ENCODE peak calls at places on chromosomes 13 and 19, in four cellular contexts. U is tibial nerve; B is H9; C is CD8-positive, alpha-beta T cell. A is an unnamed sample. For H3K4me1, the result is how much of the 10 kb centered on the place peaks cover.

GRCh38 chr13:112879283-112879833 is 89.7 kb upstream of the MCF2L start:
- DNase-seq in U (no peak), C (no peak), B (no peak), A (peak)

GRCh38 chr13:98890186-98890585 is 87.7 kb downstream of the DOCK9 start:
- DNase-seq in U (peak), C (no peak), B (no peak), A (peak)

GRCh38 chr13:107111248-107111647 is 543.3 kb upstream of the ARGLU1 start:
- DNase-seq in C (no peak), U (no peak), B (no peak), A (no peak)

GRCh38 chr13:50451609-50452008 is 391.9 kb downstream of the DLEU7 start:
- DNase-seq in B (no peak), C (no peak), U (no peak), A (no peak)

GRCh38 chr19:15197275-15198005 is 3.4 kb downstream of the NOTCH3 start:
- DNase-seq in U (no peak), C (no peak), B (no peak), A (peak)

GRCh38 chr13:77523834-77524728 is 11.4 kb upstream of the SCEL start:
- DNase-seq in B (no peak), U (no peak), C (no peak), A (no peak)

GRCh38 chr19:20423381-20424207 is 142.0 kb downstream of the ZNF737 start:
- DNase-seq in C (peak), B (peak), U (peak), A (peak)

GRCh38 chr19:1123381-1123780 is 19.6 kb downstream of the GPX4 start:
- DNase-seq in U (no peak), B (no peak), C (no peak), A (no peak)

GRCh38 chr13:106100261-106100919 is 435.1 kb downstream of the EFNB2 start:
- DNase-seq in C (no peak), B (peak), U (no peak), A (no peak)

GRCh38 chr19:11894851-11895250 is 7.3 kb downstream of the ZNF69 start:
- DNase-seq in C (no peak), B (no peak), U (no peak), A (no peak)

GRCh38 chr13:76516013-76516412 is 370.2 kb downstream of the KCTD12 start:
- DNase-seq in C (no peak), U (no peak), B (no peak), A (peak)

GRCh38 chr19:13207237-13208130 is 57.3 kb downstream of the IER2 start:
- DNase-seq in B (peak), C (no peak), U (no peak), A (no peak)

GRCh38 chr13:95800455-95800854 is 123.5 kb downstream of the DNAJC3 start:
- DNase-seq in C (no peak), B (no peak), U (no peak), A (peak)

GRCh38 chr13:51626749-51627148 is 42.5 kb downstream of the WDFY2 start:
- DNase-seq in B (no peak), U (no peak), C (no peak), A (no peak)

GRCh38 chr19:18580311-18580710 is 8.3 kb upstream of the REX1BD start:
- DNase-seq in B (no peak), U (no peak), C (no peak), A (no peak)

GRCh38 chr13:28744091-28744536 is 25.3 kb upstream of the SLC46A3 start:
- DNase-seq in C (no peak), U (peak), B (peak), A (peak)

GRCh38 chr13:113669231-113669870 is 2.3 kb downstream of the GRK1 start:
- DNase-seq in C (no peak), U (no peak), B (no peak), A (no peak)

GRCh38 chr13:80336335-80336734 is 4.6 kb downstream of the SPRY2 start:
- DNase-seq in U (no peak), B (no peak), C (no peak), A (peak)

GRCh38 chr19:14536926-14537692 is 7.7 kb downstream of the TECR start:
- DNase-seq in B (peak), U (no peak), C (peak), A (peak)

GRCh38 chr13:52850396-52851152 is 2.1 kb upstream of the PCDH8 start:
- DNase-seq in U (peak), C (no peak), B (peak), A (peak)
- TF ChIP-seq CTCF in U (no peak), C (no peak), B (peak), A (no peak)

DNA sequence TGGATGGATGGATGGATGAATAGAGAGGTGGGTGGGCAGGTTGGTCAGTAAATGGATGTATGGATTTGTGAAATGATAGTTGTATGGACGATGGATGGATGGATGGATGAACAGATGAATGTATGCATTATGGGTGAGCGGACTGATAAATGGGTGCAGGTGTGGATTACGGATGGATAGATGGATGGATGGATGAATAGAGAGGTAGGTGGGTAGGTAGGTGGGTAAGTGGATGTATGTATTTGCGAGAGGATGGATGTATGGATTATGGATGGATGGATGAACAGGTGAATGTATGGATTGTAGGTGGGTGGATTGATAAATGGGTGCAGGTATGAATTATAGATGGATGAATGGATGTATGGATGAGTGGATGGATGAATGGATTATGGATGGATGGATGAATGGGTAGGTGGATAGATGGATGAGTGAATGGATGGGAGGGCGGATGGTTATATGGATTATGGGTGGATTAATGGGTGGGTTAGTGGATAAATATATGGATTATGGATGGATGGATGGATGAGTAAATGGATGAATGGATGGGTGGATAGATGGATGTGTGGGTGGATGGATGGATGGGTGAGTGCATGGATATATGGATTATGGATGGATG is 37.0 kb upstream of the TNFAIP8L1 start:
- DNase-seq in U (no peak), C (no peak), B (no peak), A (no peak)
- H3K4me1 ChIP-seq in U (under half), C (under half), B (under half), A (under half)

GRCh38 chr13:74217816-74218215 is 83.6 kb upstream of the KLF12 start:
- DNase-seq in B (no peak), U (no peak), C (no peak), A (peak)
- H3K27ac ChIP-seq in B (no peak), U (no peak), C (no peak), A (no peak)

GRCh38 chr19:55342044-55342531 is 2.4 kb downstream of the KMT5C start:
- DNase-seq in B (peak), U (no peak), C (no peak), A (no peak)

GRCh38 chr19:55340784-55341147 is 1.1 kb downstream of the KMT5C start:
- DNase-seq in U (no peak), B (peak), C (peak), A (no peak)

GRCh38 chr19:55341191-55342043 is 1.7 kb downstream of the KMT5C start:
- DNase-seq in U (peak), B (peak), C (peak), A (peak)

GRCh38 chr19:55340144-55340783 is 588 bp downstream of the KMT5C start:
- DNase-seq in C (peak), U (no peak), B (peak), A (no peak)

DNA sequence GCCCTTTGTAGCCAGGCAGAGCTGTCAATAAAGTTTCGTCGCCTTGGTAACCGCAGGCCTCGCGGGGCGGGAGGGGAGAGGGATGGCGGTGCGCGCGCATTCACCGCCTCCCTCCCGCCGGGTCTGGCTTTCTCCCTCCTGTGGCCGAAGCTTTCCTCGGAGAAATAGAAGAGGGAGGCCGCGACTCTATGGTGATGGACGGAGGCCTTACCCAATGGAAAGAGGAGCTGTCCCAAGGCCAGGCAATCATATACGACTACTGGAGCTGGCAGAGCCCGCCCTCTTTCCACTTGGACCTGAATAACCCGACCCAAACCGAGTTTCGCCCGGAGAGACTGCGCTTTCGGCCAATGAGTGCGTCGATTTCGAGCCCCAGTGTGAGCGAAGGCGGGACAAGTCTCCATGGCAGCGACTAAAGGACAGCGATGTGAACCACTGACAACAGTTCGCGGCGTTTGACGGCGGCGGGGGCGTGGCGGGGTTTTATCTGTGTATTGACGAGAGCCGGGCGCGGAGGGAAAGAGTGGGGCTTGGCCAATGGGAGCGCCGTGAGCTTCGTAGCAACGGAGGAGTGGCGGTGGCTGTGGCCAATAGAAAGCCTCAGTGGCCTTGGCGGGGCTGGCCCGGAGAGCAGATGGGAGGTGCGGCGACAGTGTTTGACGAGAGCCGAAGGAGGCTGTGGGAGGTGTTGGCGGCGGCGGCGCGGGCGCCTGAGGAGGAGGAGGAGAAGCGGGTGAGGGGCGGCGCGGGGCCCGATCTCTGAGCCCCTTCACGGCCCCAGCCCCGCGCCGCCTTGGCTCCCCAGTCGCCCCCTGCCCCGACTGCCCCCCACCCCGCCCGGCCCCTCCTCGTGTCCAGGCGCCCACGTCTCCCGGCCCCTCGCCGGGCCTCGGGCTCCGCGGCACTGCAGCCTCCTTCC is at the start of gene KMT5C:
- DNase-seq in U (peak), C (peak), B (peak), A (peak)
- TF ChIP-seq CTCF in U (peak), C (no peak), B (no peak), A (peak)

DNA sequence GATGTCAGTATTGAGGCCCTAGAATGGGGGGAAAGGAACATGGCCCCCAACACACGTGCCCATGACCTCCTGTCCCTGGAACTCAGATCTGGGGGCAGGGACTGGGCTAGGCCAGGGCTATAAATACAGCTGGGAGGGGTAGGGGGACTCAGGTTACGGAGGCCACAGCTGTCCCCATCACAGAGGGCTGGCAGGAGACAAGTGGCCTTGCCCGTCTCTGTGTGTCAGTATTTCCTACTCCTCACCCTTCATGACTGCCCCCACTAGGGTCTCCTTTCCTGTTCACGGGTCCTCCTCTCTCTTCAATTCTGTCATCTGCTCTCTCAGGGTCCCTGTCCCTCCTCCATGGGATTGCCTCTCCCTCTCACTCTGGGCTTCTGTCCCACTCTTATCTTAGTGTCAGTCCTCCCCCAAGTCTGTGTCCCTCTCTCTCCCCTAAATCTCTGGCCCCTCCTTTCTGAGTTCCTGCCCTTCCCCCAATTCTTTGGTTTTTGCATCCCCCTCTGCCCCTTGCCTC is 692 bp upstream of the HRC start:
- DNase-seq in U (no peak), C (no peak), B (peak), A (no peak)
- H3K4me1 ChIP-seq in U (under half), C (under half), B (under half), A (under half)

A was measured in fibroblast of lung.